ENCODE peak calls at places on chromosomes 7 and 10, in four cellular contexts. G is H9, C is IMR-90, V is H1. N is an unnamed sample.

GRCh38 chr10:29387269-29387668 is 98.4 kb downstream of the LYZL1 start:
- DNase-seq in G (no peak), C (no peak), V (no peak), N (no peak)

GRCh38 chr10:113436836-113437235 is 116.0 kb upstream of the HABP2 start:
- DNase-seq in G (no peak), C (no peak), V (no peak), N (no peak)

GRCh38 chr7:114938785-114939184 is 16.9 kb downstream of the MDFIC start:
- DNase-seq in G (no peak), C (no peak), V (no peak), N (no peak)

GRCh38 chr10:119250641-119251314 is 43.4 kb downstream of the GRK5 start:
- DNase-seq in G (no peak), C (peak; percentile 98), V (no peak), N (peak; percentile 37)

GRCh38 chr7:70434376-70434775 is 697.6 kb upstream of the GALNT17 start:
- DNase-seq in G (no peak), C (no peak), V (no peak), N (no peak)

GRCh38 chr10:10917031-10917430 is 100.6 kb upstream of the CELF2 start:
- DNase-seq in G (no peak), C (no peak), V (no peak), N (no peak)

GRCh38 chr7:139108256-139109187 is 998 bp downstream of the ZC3HAV1 start:
- DNase-seq in G (peak; percentile 58), C (peak; percentile 4), V (peak; percentile 76), N (peak; percentile 68)

GRCh38 chr10:78349165-78349516 is 315.5 kb downstream of the RPS24 start:
- DNase-seq in G (peak; percentile 11), C (no peak), V (no peak), N (no peak)

GRCh38 chr10:78605800-78606350 is 462.9 kb upstream of the ZMIZ1 start:
- DNase-seq in G (peak; percentile 4), C (no peak), V (no peak), N (no peak)

GRCh38 chr10:78715435-78715834 is 353.3 kb upstream of the ZMIZ1 start:
- DNase-seq in G (no peak), C (no peak), V (no peak), N (no peak)

GRCh38 chr7:155449880-155450557 is 7.9 kb upstream of the EN2 start:
- DNase-seq in G (no peak), C (no peak), V (peak; percentile 71), N (no peak)

GRCh38 chr10:112122827-112123226 is 60.7 kb downstream of the GPAM start:
- DNase-seq in G (no peak), C (no peak), V (no peak), N (no peak)

GRCh38 chr7:92761391-92762098 is 74.8 kb downstream of the CDK6 start:
- DNase-seq in G (no peak), C (no peak), V (no peak), N (no peak)

GRCh38 chr7:3559178-3559765 is 258.2 kb downstream of the SDK1 start:
- DNase-seq in G (no peak), C (peak; percentile 97), V (no peak), N (no peak)

GRCh38 chr7:14294637-14295036 is 305.2 kb upstream of the ETV1 start:
- DNase-seq in G (no peak), C (no peak), V (no peak), N (no peak)

GRCh38 chr10:31928531-31929259 is at the start of gene ARHGAP12:
- DNase-seq in G (peak; percentile 90), C (peak; percentile 77), V (peak; percentile 97), N (peak; percentile 92)

GRCh38 chr7:154862153-154862791 is 140.7 kb downstream of the PAXIP1 start:
- DNase-seq in G (no peak), C (no peak), V (no peak), N (no peak)

GRCh38 chr7:118753464-118753863 is 529.0 kb downstream of the ANKRD7 start:
- DNase-seq in G (no peak), C (no peak), V (no peak), N (no peak)

GRCh38 chr10:49382226-49382625 is 13.7 kb downstream of the DRGX start:
- DNase-seq in G (no peak), C (no peak), V (no peak), N (no peak)

GRCh38 chr10:98589691-98590090 is 143.0 kb upstream of the HPS1 start:
- DNase-seq in G (no peak), C (no peak), V (no peak), N (no peak)

GRCh38 chr10:98587156-98587555 is 140.4 kb upstream of the HPS1 start:
- DNase-seq in G (no peak), C (no peak), V (no peak), N (no peak)

GRCh38 chr10:98586096-98586495 is 139.4 kb upstream of the HPS1 start:
- DNase-seq in G (no peak), C (no peak), V (no peak), N (no peak)

GRCh38 chr10:98589007-98589406 is 142.3 kb upstream of the HPS1 start:
- DNase-seq in G (no peak), C (peak; percentile 19), V (no peak), N (no peak)
- H3K4me2 ChIP-seq in G (no peak overlapping the region), C (no peak overlapping the region), V (no peak overlapping the region), N (no peak overlapping the region)

GRCh38 chr10:43994539-43994938 is 345.9 kb upstream of the ZNF32 start:
- DNase-seq in G (no peak), C (no peak), V (no peak), N (no peak)
- H3K4ac ChIP-seq in G (no peak overlapping the region), C (no peak overlapping the region), V (no peak overlapping the region), N (no peak overlapping the region)

DNA sequence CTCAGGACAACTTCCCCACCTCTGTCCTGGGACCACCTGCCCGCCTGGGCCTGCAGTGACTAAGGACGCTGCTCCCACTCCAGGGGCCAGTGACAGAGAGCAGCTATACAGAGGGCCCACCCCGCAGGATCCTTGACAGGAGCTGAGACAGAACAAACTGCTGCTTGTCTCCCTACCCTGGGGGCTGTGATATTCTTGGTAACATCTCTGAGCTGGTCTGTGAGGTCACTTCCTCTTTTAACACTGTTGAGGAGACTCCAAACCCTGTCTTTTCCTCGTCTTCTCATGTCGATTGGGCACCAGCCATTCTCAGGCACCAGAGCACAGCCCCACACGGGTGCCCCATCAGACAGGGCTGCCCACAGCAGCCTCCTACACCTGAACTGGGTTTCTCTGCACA is 6.9 kb upstream of the MRPS24 start:
- DNase-seq in G (no peak), C (no peak), V (no peak), N (no peak)
- H4K5ac ChIP-seq in G (no peak overlapping the region), C (no peak overlapping the region), V (no peak overlapping the region), N (no peak overlapping the region)

GRCh38 chr7:101696-102376 is 90.5 kb upstream of the FAM20C start:
- DNase-seq in G (peak; percentile 30), C (peak; percentile 79), V (no peak), N (peak; percentile 80)
- H3K4me2 ChIP-seq in G (no peak overlapping the region), C (peak overlapping the region; percentile 1), V (no peak overlapping the region), N (no peak overlapping the region)